ENCODE peak calls at places on chromosomes 3 and 15, in eight cellular contexts. W is SK-N-SH, F is OCI-LY7, I is GM23248, Y is hepatocyte, D is GM23338, A is PC-9, P is PC-3. S is an unnamed sample.

GRCh38 chr3:171784937-171785336 is 25.3 kb downstream of the PLD1 start:
- DNase-seq in W (no peak), F (no peak), I (no peak), Y (no peak), D (no peak), A (no peak), P (peak; percentile 40), S (no peak)

GRCh38 chr15:80550910-80551265 is 144.2 kb upstream of the ABHD17C start:
- DNase-seq in W (no peak), F (no peak), I (peak; percentile 62), Y (no peak), D (no peak), A (no peak), P (peak; percentile 39), S (no peak)

GRCh38 chr15:39976291-39977274 is 42.7 kb downstream of the EIF2AK4 start:
- DNase-seq in W (peak; percentile 89), F (peak; percentile 79), I (peak; percentile 87), Y (peak; percentile 66), D (peak; percentile 90), A (no peak), P (peak; percentile 75), S (no peak)

GRCh38 chr3:43770426-43771103 is 79.8 kb downstream of the ABHD5 start:
- DNase-seq in W (peak; percentile 85), F (no peak), I (peak; percentile 78), Y (peak; percentile 74), D (no peak), A (peak; percentile 87), P (peak; percentile 50), S (no peak)

GRCh38 chr3:62559831-62560445 is 186.6 kb upstream of the FEZF2 start:
- DNase-seq in W (peak; percentile 12), F (peak; percentile 26), I (peak; percentile 70), Y (peak; percentile 39), D (peak; percentile 45), A (no peak), P (peak; percentile 35), S (peak; percentile 60)

GRCh38 chr3:141080407-141080806 is 29.3 kb downstream of the SPSB4 start:
- DNase-seq in W (no peak), F (no peak), I (no peak), Y (no peak), D (no peak), A (no peak), P (no peak), S (no peak)

GRCh38 chr3:127819656-127820055 is 2.7 kb downstream of the MGLL start:
- DNase-seq in W (no peak), F (no peak), I (no peak), Y (no peak), D (no peak), A (no peak), P (no peak), S (no peak)

GRCh38 chr15:44735482-44736260 is 657 bp upstream of the TRIM69 start:
- DNase-seq in W (peak; percentile 14), F (no peak), I (peak; percentile 49), Y (no peak), D (peak; percentile 12), A (no peak), P (no peak), S (peak; percentile 47)

GRCh38 chr3:28022916-28023315 is 218.5 kb upstream of the CMC1 start:
- DNase-seq in W (no peak), F (no peak), I (no peak), Y (no peak), D (no peak), A (no peak), P (peak; percentile 93), S (no peak)

GRCh38 chr3:152428577-152428976 is 159.8 kb downstream of the MBNL1 start:
- DNase-seq in W (no peak), F (no peak), I (no peak), Y (no peak), D (no peak), A (no peak), P (no peak), S (no peak)

DNA sequence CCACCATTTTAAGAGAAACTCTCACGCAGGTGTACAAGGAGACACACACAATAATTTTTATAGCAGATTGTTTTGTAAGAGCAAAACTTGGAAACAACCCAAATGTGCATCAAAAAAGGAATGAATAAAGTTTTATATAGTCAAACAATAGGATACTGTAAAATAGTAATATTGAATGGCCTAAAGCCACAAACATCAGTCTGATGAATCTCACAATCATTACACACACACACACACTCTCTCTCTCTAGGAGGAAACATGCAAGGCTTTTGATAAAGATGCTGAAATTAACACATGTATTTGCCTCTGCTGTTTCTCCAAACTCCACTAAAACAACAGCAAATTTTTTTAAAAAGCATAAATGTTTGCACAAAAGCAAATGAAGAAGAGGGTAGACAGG is 37.3 kb downstream of the ADIPOQ start:
- DNase-seq in W (no peak), F (no peak), I (no peak), Y (no peak), D (no peak), A (no peak), P (no peak), S (no peak)
- H3K9me2 ChIP-seq in W (no peaks in the 10 kb centered on the region), F (no peaks in the 10 kb centered on the region), I (no peaks in the 10 kb centered on the region), Y (no peaks in the 10 kb centered on the region), D (no peaks in the 10 kb centered on the region), A (no peaks in the 10 kb centered on the region), P (no peaks in the 10 kb centered on the region), S (no peaks in the 10 kb centered on the region)

GRCh38 chr15:98541519-98541918 is 106.8 kb upstream of the IGF1R start:
- DNase-seq in W (no peak), F (no peak), I (no peak), Y (no peak), D (no peak), A (no peak), P (no peak), S (no peak)
- H3K9me2 ChIP-seq in W (no peaks in the 10 kb centered on the region), F (no peaks in the 10 kb centered on the region), I (no peaks in the 10 kb centered on the region), Y (no peaks in the 10 kb centered on the region), D (peaks cover 3% of the 10 kb centered on the region), A (no peaks in the 10 kb centered on the region), P (no peaks in the 10 kb centered on the region), S (no peaks in the 10 kb centered on the region)

DNA sequence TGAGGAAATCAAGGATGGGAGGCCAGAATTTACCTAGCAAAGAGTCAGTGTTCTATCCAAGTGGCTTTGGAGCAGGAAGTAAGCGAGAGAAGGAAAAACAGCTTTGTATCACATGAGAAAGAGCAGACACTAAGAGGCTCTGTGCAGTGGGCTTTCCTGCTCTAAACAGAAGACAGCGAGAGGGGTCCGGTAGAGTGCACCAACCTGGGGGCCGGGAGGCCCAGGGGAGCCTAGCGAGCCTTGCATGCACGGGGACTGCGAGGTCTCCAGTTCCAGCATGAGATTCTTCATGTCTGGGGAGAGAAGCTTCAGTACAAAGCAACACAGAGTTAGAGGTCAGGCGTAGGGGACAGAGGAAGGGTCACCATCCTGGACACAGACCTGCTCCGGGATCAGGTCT is 33.5 kb downstream of the COLQ start:
- DNase-seq in W (no peak), F (no peak), I (no peak), Y (no peak), D (no peak), A (no peak), P (no peak), S (no peak)
- H3K9me2 ChIP-seq in W (no peaks in the 10 kb centered on the region), F (no peaks in the 10 kb centered on the region), I (no peaks in the 10 kb centered on the region), Y (no peaks in the 10 kb centered on the region), D (peaks cover 3% of the 10 kb centered on the region), A (no peaks in the 10 kb centered on the region), P (no peaks in the 10 kb centered on the region), S (no peaks in the 10 kb centered on the region)

GRCh38 chr15:63938486-63939061 is 104.8 kb upstream of the HERC1 start:
- DNase-seq in W (no peak), F (no peak), I (peak; percentile 59), Y (no peak), D (no peak), A (no peak), P (no peak), S (no peak)
- H3K9me2 ChIP-seq in W (no peaks in the 10 kb centered on the region), F (no peaks in the 10 kb centered on the region), I (no peaks in the 10 kb centered on the region), Y (no peaks in the 10 kb centered on the region), D (no peaks in the 10 kb centered on the region), A (no peaks in the 10 kb centered on the region), P (no peaks in the 10 kb centered on the region), S (no peaks in the 10 kb centered on the region)